ENCODE peak calls at places on chromosomes 6 and 20, in ten cellular contexts. One of them, this sample, is unnamed.

GRCh38 chr6:132179955-132180354 is 221.3 kb downstream of the MOXD1 start:
- DNase-seq in activated naive CD4-positive, alpha-beta T cell treated with anti-CD3 and anti-CD28 coated beads, Interleukin-2, amount 10 ng/mL, durations not matched to agents 7 days and 5 days: no peak
- DNase-seq in kidney tubule cell: no peak
- DNase-seq in fibroblast of the conjunctiva: no peak
- DNase-seq in DMS53: no peak
- DNase-seq in effector CD4-positive, alpha-beta T cell: no peak
- DNase-seq in NCI-H460: no peak
- DNase-seq in cardiac septum: no peak
- DNase-seq in NCI-H748 treated with DMSO at 0.1 percent for 48 hours: no peak
- DNase-seq in HFFc6: no peak
- DNase-seq in this sample: no peak

GRCh38 chr6:30724906-30725667 is 4.9 kb downstream of the TUBB start:
- DNase-seq in NCI-H460: no peak
- DNase-seq in activated naive CD4-positive, alpha-beta T cell treated with anti-CD3 and anti-CD28 coated beads, Interleukin-2, amount 10 ng/mL, durations not matched to agents 7 days and 5 days: no peak
- DNase-seq in kidney tubule cell: no peak
- DNase-seq in effector CD4-positive, alpha-beta T cell: no peak
- DNase-seq in DMS53: peak; percentile 47
- DNase-seq in NCI-H748 treated with DMSO at 0.1 percent for 48 hours: no peak
- DNase-seq in HFFc6: no peak
- DNase-seq in fibroblast of the conjunctiva: no peak
- DNase-seq in cardiac septum: no peak
- DNase-seq in this sample: no peak

GRCh38 chr6:18543061-18543460 is 155.9 kb downstream of the RNF144B start:
- DNase-seq in fibroblast of the conjunctiva: no peak
- DNase-seq in HFFc6: no peak
- DNase-seq in NCI-H748 treated with DMSO at 0.1 percent for 48 hours: no peak
- DNase-seq in cardiac septum: no peak
- DNase-seq in NCI-H460: no peak
- DNase-seq in effector CD4-positive, alpha-beta T cell: no peak
- DNase-seq in activated naive CD4-positive, alpha-beta T cell treated with anti-CD3 and anti-CD28 coated beads, Interleukin-2, amount 10 ng/mL, durations not matched to agents 7 days and 5 days: no peak
- DNase-seq in kidney tubule cell: no peak
- DNase-seq in DMS53: no peak
- DNase-seq in this sample: no peak

GRCh38 chr20:51554538-51555165 is 12.1 kb upstream of the NFATC2 start:
- DNase-seq in fibroblast of the conjunctiva: no peak
- DNase-seq in HFFc6: peak; percentile 89
- DNase-seq in NCI-H460: no peak
- DNase-seq in kidney tubule cell: peak; percentile 30
- DNase-seq in NCI-H748 treated with DMSO at 0.1 percent for 48 hours: no peak
- DNase-seq in effector CD4-positive, alpha-beta T cell: no peak
- DNase-seq in cardiac septum: no peak
- DNase-seq in activated naive CD4-positive, alpha-beta T cell treated with anti-CD3 and anti-CD28 coated beads, Interleukin-2, amount 10 ng/mL, durations not matched to agents 7 days and 5 days: no peak
- DNase-seq in DMS53: no peak
- DNase-seq in this sample: peak; percentile 41

GRCh38 chr6:56555438-56555872 is 87.2 kb downstream of the DST start:
- DNase-seq in effector CD4-positive, alpha-beta T cell: no peak
- DNase-seq in cardiac septum: no peak
- DNase-seq in DMS53: no peak
- DNase-seq in fibroblast of the conjunctiva: no peak
- DNase-seq in NCI-H460: no peak
- DNase-seq in HFFc6: no peak
- DNase-seq in activated naive CD4-positive, alpha-beta T cell treated with anti-CD3 and anti-CD28 coated beads, Interleukin-2, amount 10 ng/mL, durations not matched to agents 7 days and 5 days: no peak
- DNase-seq in NCI-H748 treated with DMSO at 0.1 percent for 48 hours: peak; percentile 50
- DNase-seq in kidney tubule cell: no peak
- DNase-seq in this sample: no peak

GRCh38 chr6:52909131-52909530 is 367 bp downstream of the GSTA3 start:
- DNase-seq in HFFc6: no peak
- DNase-seq in DMS53: no peak
- DNase-seq in NCI-H460: no peak
- DNase-seq in activated naive CD4-positive, alpha-beta T cell treated with anti-CD3 and anti-CD28 coated beads, Interleukin-2, amount 10 ng/mL, durations not matched to agents 7 days and 5 days: no peak
- DNase-seq in fibroblast of the conjunctiva: no peak
- DNase-seq in NCI-H748 treated with DMSO at 0.1 percent for 48 hours: no peak
- DNase-seq in cardiac septum: no peak
- DNase-seq in kidney tubule cell: no peak
- DNase-seq in effector CD4-positive, alpha-beta T cell: no peak
- DNase-seq in this sample: no peak

GRCh38 chr6:167559675-167560479 is 235.0 kb downstream of the TTLL2 start:
- DNase-seq in cardiac septum: no peak
- DNase-seq in activated naive CD4-positive, alpha-beta T cell treated with anti-CD3 and anti-CD28 coated beads, Interleukin-2, amount 10 ng/mL, durations not matched to agents 7 days and 5 days: no peak
- DNase-seq in kidney tubule cell: no peak
- DNase-seq in NCI-H748 treated with DMSO at 0.1 percent for 48 hours: no peak
- DNase-seq in fibroblast of the conjunctiva: no peak
- DNase-seq in NCI-H460: no peak
- DNase-seq in HFFc6: no peak
- DNase-seq in DMS53: peak; percentile 74
- DNase-seq in effector CD4-positive, alpha-beta T cell: no peak
- DNase-seq in this sample: no peak

GRCh38 chr6:41450581-41450980 is 95.6 kb upstream of the FOXP4 start:
- DNase-seq in activated naive CD4-positive, alpha-beta T cell treated with anti-CD3 and anti-CD28 coated beads, Interleukin-2, amount 10 ng/mL, durations not matched to agents 7 days and 5 days: no peak
- DNase-seq in kidney tubule cell: no peak
- DNase-seq in effector CD4-positive, alpha-beta T cell: no peak
- DNase-seq in HFFc6: no peak
- DNase-seq in DMS53: no peak
- DNase-seq in fibroblast of the conjunctiva: no peak
- DNase-seq in cardiac septum: no peak
- DNase-seq in NCI-H748 treated with DMSO at 0.1 percent for 48 hours: no peak
- DNase-seq in NCI-H460: no peak
- DNase-seq in this sample: no peak

GRCh38 chr6:134065706-134066105 is 13.3 kb upstream of the SLC2A12 start:
- DNase-seq in NCI-H460: no peak
- DNase-seq in kidney tubule cell: no peak
- DNase-seq in NCI-H748 treated with DMSO at 0.1 percent for 48 hours: no peak
- DNase-seq in HFFc6: peak; percentile 12
- DNase-seq in DMS53: peak; percentile 36
- DNase-seq in fibroblast of the conjunctiva: no peak
- DNase-seq in effector CD4-positive, alpha-beta T cell: no peak
- DNase-seq in activated naive CD4-positive, alpha-beta T cell treated with anti-CD3 and anti-CD28 coated beads, Interleukin-2, amount 10 ng/mL, durations not matched to agents 7 days and 5 days: no peak
- DNase-seq in cardiac septum: no peak
- DNase-seq in this sample: no peak